ENCODE peak calls at places on chromosomes 13 and 19, in four cellular contexts. O is HCT116, Y is heart left ventricle, D is mammary epithelial cell. F is an unnamed sample.

GRCh38 chr13:106088094-106088493 is 447.4 kb downstream of the EFNB2 start:
- DNase-seq in D (no peak), Y (no peak), O (no peak), F (no peak)

GRCh38 chr19:29285878-29286277 is 72.9 kb upstream of the UQCRFS1 start:
- DNase-seq in Y (no peak), D (no peak), O (no peak), F (peak)

GRCh38 chr13:94548382-94549240 is 47.3 kb downstream of the TGDS start:
- DNase-seq in O (peak), Y (peak), D (no peak), F (peak)

GRCh38 chr19:52778811-52779210 is 7.8 kb downstream of the ZNF600 start:
- DNase-seq in O (no peak), D (no peak), Y (no peak), F (no peak)

GRCh38 chr19:49861127-49861526 is 6.2 kb downstream of the PNKP start:
- DNase-seq in Y (no peak), D (no peak), O (no peak), F (peak)

GRCh38 chr13:94272038-94272437 is 207.4 kb downstream of the DCT start:
- DNase-seq in Y (no peak), O (no peak), D (peak), F (peak)

GRCh38 chr13:30466358-30466714 is 600 bp upstream of the HMGB1 start:
- DNase-seq in Y (no peak), D (no peak), O (no peak), F (peak)

GRCh38 chr19:41392775-41393174 is 4.4 kb downstream of the EXOSC5 start:
- DNase-seq in Y (no peak), D (no peak), O (no peak), F (no peak)

GRCh38 chr19:18469245-18470107 is 31.5 kb upstream of the ISYNA1 start:
- DNase-seq in D (no peak), O (peak), Y (peak), F (peak)

GRCh38 chr13:94305033-94305432 is 174.4 kb downstream of the DCT start:
- DNase-seq in Y (no peak), D (no peak), O (no peak), F (no peak)

GRCh38 chr13:29924482-29924884 is 74.1 kb upstream of the UBL3 start:
- DNase-seq in D (peak), O (no peak), Y (no peak), F (peak)

GRCh38 chr19:32555786-32556185 is 25.2 kb upstream of the PDCD5 start:
- DNase-seq in O (no peak), D (no peak), Y (no peak), F (no peak)

GRCh38 chr19:29299416-29300380 is 86.7 kb upstream of the UQCRFS1 start:
- DNase-seq in O (no peak), D (no peak), Y (no peak), F (no peak)

GRCh38 chr13:113305208-113305607 is 8.2 kb downstream of the LAMP1 start:
- DNase-seq in O (no peak), D (peak), Y (no peak), F (peak)

GRCh38 chr13:113623491-113624234 is 34.3 kb downstream of the ATP4B start:
- DNase-seq in Y (no peak), O (no peak), D (no peak), F (no peak)

GRCh38 chr19:11766597-11767591 is at the start of gene ZNF441:
- DNase-seq in Y (peak), D (peak), O (peak), F (peak)

GRCh38 chr13:24292476-24292875 is 16.9 kb upstream of the C1QTNF9 start:
- DNase-seq in Y (no peak), O (no peak), D (no peak), F (no peak)

GRCh38 chr13:40637644-40638043 is 28.8 kb downstream of the FOXO1 start:
- DNase-seq in D (no peak), Y (no peak), O (no peak), F (no peak)

GRCh38 chr13:113553541-113554332 is 30.8 kb upstream of the TFDP1 start:
- DNase-seq in O (no peak), Y (no peak), D (no peak), F (no peak)

GRCh38 chr13:59677966-59678814 is 485.5 kb downstream of the DIAPH3 start:
- DNase-seq in Y (no peak), O (peak), D (peak), F (peak)

GRCh38 chr19:35299523-35300339 is 7.8 kb downstream of the MAG start:
- DNase-seq in Y (no peak), D (no peak), O (no peak), F (no peak)

GRCh38 chr19:41415154-41415571 is 12.0 kb downstream of the B3GNT8 start:
- DNase-seq in Y (no peak), D (no peak), O (no peak), F (no peak)

GRCh38 chr19:771332-771785 is 20.4 kb downstream of the MISP start:
- DNase-seq in O (peak), Y (no peak), D (peak), F (peak)

GRCh38 chr19:18062043-18062442 is 24.7 kb downstream of the IL12RB1 start:
- DNase-seq in O (no peak), D (no peak), Y (no peak), F (no peak)

GRCh38 chr13:27917121-27917947 is 2.5 kb upstream of the PDX1 start:
- DNase-seq in D (no peak), O (no peak), Y (no peak), F (no peak)

GRCh38 chr13:53254495-53254894 is 225.9 kb downstream of the OLFM4 start:
- DNase-seq in D (no peak), Y (no peak), O (no peak), F (peak)
- TF ChIP-seq CTCF in D (no peak), Y (no peak), O (no peak), F (no peak)

GRCh38 chr19:16338470-16339360 is 14.1 kb downstream of the KLF2 start:
- DNase-seq in Y (no peak), O (peak), D (peak), F (peak)
- TF ChIP-seq CTCF in Y (no peak), O (no peak), D (no peak), F (no peak)

GRCh38 chr13:109869312-109870237 is 83.2 kb upstream of the IRS2 start:
- DNase-seq in O (no peak), D (peak), Y (peak), F (peak)
- TF ChIP-seq CTCF in O (no peak), D (no peak), Y (no peak), F (no peak)

GRCh38 chr19:56071151-56071550 is 49.9 kb downstream of the ZNF787 start:
- DNase-seq in O (peak), D (no peak), Y (no peak), F (no peak)
- TF ChIP-seq CTCF in O (peak), D (peak), Y (no peak), F (no peak)

GRCh38 chr13:110925023-110925608 is 10.2 kb upstream of the ANKRD10 start:
- DNase-seq in D (no peak), O (no peak), Y (no peak), F (no peak)
- TF ChIP-seq CTCF in D (no peak), O (peak), Y (no peak), F (no peak)

GRCh38 chr13:75373988-75374387 is 108.0 kb downstream of the TBC1D4 start:
- DNase-seq in O (no peak), D (no peak), Y (no peak), F (no peak)

GRCh38 chr13:75372923-75373841 is 108.8 kb downstream of the TBC1D4 start:
- DNase-seq in D (no peak), Y (no peak), O (no peak), F (no peak)

GRCh38 chr13:75376792-75377402 is 105.1 kb downstream of the TBC1D4 start:
- DNase-seq in O (no peak), D (no peak), Y (no peak), F (no peak)

GRCh38 chr13:75372517-75372916 is 109.5 kb downstream of the TBC1D4 start:
- DNase-seq in Y (no peak), D (no peak), O (no peak), F (peak)

GRCh38 chr13:75375329-75375728 is 106.6 kb downstream of the TBC1D4 start:
- DNase-seq in Y (no peak), O (no peak), D (no peak), F (no peak)
- TF ChIP-seq CTCF in Y (no peak), O (no peak), D (no peak), F (no peak)

GRCh38 chr13:35160921-35161320 is 218.9 kb downstream of the NBEA start:
- DNase-seq in D (no peak), O (no peak), Y (no peak), F (no peak)

GRCh38 chr13:35159041-35159440 is 217.0 kb downstream of the NBEA start:
- DNase-seq in O (no peak), Y (no peak), D (no peak), F (no peak)

GRCh38 chr13:35162420-35162819 is 220.3 kb downstream of the NBEA start:
- DNase-seq in O (no peak), Y (no peak), D (no peak), F (no peak)

GRCh38 chr13:35157143-35157755 is 215.2 kb downstream of the NBEA start:
- DNase-seq in D (peak), O (peak), Y (peak), F (peak)
- TF ChIP-seq CTCF in D (peak), O (peak), Y (peak), F (peak)

DNA sequence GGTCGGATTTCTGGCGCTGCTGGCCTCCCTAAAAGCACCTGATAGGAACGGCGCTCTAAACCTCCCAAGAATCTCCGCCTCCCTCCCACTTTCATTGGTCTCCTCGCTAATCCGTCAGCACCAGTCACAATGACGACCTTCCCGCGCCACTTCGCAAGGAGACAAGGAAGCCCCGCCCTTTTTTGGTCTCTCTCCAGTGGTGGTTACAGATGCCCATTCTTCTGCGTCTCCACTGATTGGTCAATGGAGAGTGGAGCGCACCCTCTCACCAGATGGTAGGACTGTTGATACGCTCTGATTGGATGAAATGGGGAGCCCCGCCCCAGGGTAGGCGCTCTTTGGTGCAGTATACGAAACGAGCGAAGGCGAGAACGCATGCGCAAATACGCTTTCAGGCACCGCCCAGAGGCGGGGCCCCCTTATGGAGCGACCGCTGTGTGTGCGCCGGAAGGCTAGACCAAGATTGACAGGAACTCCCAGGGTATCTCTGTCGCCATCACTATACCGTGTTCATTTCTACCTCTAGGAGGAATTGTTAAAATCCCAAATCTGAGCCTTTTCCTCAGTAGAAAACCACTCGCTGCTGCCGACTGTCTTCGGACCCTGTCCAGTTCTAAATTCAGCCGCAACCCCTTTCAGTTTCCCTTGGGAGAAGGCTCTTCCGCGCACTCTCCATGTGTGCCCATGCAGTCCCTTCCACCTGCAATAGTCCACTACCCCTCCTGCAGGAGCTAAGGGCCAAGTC is 617 bp upstream of the HNRNPL start:
- DNase-seq in Y (peak), D (peak), O (peak), F (peak)
- TF ChIP-seq CTCF in Y (no peak), D (no peak), O (no peak), F (no peak)